ENCODE peak calls at places on chromosomes 4 and X, in four cellular contexts. V is upper lobe of left lung, S is K562, O is HepG2. U is an unnamed sample. For H3K27me3, the result is how much of the 10 kb centered on the place peaks cover.

GRCh38 chrX:56757327-56757726 is 28.3 kb downstream of the NBDY start:
- ATAC-seq in S (no peak), O (no peak), V (no peak), U (no peak)

GRCh38 chr4:7516773-7517144 is 82.0 kb upstream of the PSAPL1 start:
- ATAC-seq in O (no peak), V (no peak), S (no peak), U (no peak)

GRCh38 chr4:60033826-60034225 is 1166.3 kb upstream of the ADGRL3 start:
- ATAC-seq in S (no peak), V (no peak), O (no peak), U (no peak)

GRCh38 chrX:138859421-138859820 is 147.9 kb upstream of the FGF13 start:
- ATAC-seq in S (no peak), V (no peak), O (no peak), U (no peak)

GRCh38 chrX:112867570-112867969 is 26.9 kb upstream of the AMOT start:
- ATAC-seq in S (no peak), O (peak), V (no peak), U (no peak)

GRCh38 chrX:78199851-78200250 is 60.4 kb upstream of the TAF9B start:
- ATAC-seq in S (peak), V (no peak), O (peak), U (no peak)

GRCh38 chr4:6472387-6473263 is at the start of gene PPP2R2C:
- ATAC-seq in S (peak), O (peak), V (no peak), U (no peak)

GRCh38 chr4:70996014-70996353 is 2.5 kb downstream of the DCK start:
- ATAC-seq in S (peak), O (no peak), V (no peak), U (no peak)

GRCh38 chr4:579543-580175 is 3.6 kb upstream of the TMEM271 start:
- ATAC-seq in S (no peak), V (peak), O (peak), U (no peak)

GRCh38 chrX:130167040-130167439 is 1.4 kb upstream of the AIFM1 start:
- ATAC-seq in O (no peak), V (no peak), S (no peak), U (no peak)

GRCh38 chrX:50484662-50485061 is 14.0 kb upstream of the DGKK start:
- ATAC-seq in O (no peak), V (no peak), S (no peak), U (no peak)

GRCh38 chr4:38837849-38838248 is 18.8 kb downstream of the TLR6 start:
- ATAC-seq in S (no peak), V (no peak), O (no peak), U (no peak)

GRCh38 chrX:138858438-138858837 is 146.9 kb upstream of the FGF13 start:
- ATAC-seq in O (no peak), S (peak), V (no peak), U (no peak)

GRCh38 chrX:96311366-96311765 is 373.3 kb upstream of the DIAPH2 start:
- ATAC-seq in V (no peak), S (no peak), O (no peak), U (no peak)

GRCh38 chrX:15310117-15310516 is 5.3 kb downstream of the ASB11 start:
- ATAC-seq in S (no peak), V (peak), O (no peak), U (peak)

GRCh38 chr4:123488916-123489315 is 92.3 kb downstream of the SPRY1 start:
- ATAC-seq in S (peak), V (no peak), O (peak), U (peak)

GRCh38 chrX:68732906-68733493 is 85.5 kb downstream of the STARD8 start:
- ATAC-seq in V (peak), O (peak), S (peak), U (peak)

GRCh38 chr4:22679518-22679897 is 13.2 kb upstream of the GBA3 start:
- ATAC-seq in S (no peak), O (no peak), V (no peak), U (peak)

GRCh38 chr4:104752337-104752736 is 257.6 kb upstream of the CXXC4 start:
- ATAC-seq in V (no peak), S (no peak), O (no peak), U (no peak)

GRCh38 chrX:31353095-31353494 is 281.3 kb upstream of the FTHL17 start:
- ATAC-seq in O (no peak), V (no peak), S (no peak), U (no peak)

GRCh38 chr4:99300934-99301333 is 10.1 kb upstream of the ADH1A start:
- ATAC-seq in V (peak), O (no peak), S (no peak), U (peak)

GRCh38 chr4:15779336-15779735 is 1.2 kb downstream of the CD38 start:
- ATAC-seq in S (no peak), V (peak), O (peak), U (peak)

GRCh38 chr4:186723207-186724047 is at the start of gene FAT1:
- ATAC-seq in S (peak), O (peak), V (peak), U (peak)

GRCh38 chr4:184534511-184535391 is 60.4 kb upstream of the IRF2 start:
- ATAC-seq in O (no peak), S (no peak), V (no peak), U (no peak)

GRCh38 chr4:143921160-143921559 is 15.8 kb upstream of the GYPE start:
- ATAC-seq in O (no peak), S (no peak), V (no peak), U (no peak)

GRCh38 chrX:40262641-40263560 is 165.1 kb upstream of the BCOR start:
- ATAC-seq in S (no peak), O (no peak), V (peak), U (no peak)

GRCh38 chrX:150694738-150695410 is 1.7 kb downstream of the MTMR1 start:
- ATAC-seq in O (peak), S (peak), V (peak), U (no peak)

GRCh38 chr4:101791189-101791572 is 651 bp downstream of the BANK1 start:
- ATAC-seq in S (no peak), O (peak), V (no peak), U (no peak)

GRCh38 chr4:159046683-159047082 is 56.2 kb upstream of the RAPGEF2 start:
- ATAC-seq in V (no peak), O (peak), S (peak), U (no peak)

GRCh38 chr4:111854494-111855087 is 290.7 kb upstream of the FAM241A start:
- ATAC-seq in O (peak), V (no peak), S (peak), U (no peak)

GRCh38 chr4:7959066-7959465 is 19.4 kb upstream of the AFAP1 start:
- ATAC-seq in V (no peak), O (no peak), S (no peak), U (no peak)

GRCh38 chr4:38672247-38673071 is 8.5 kb downstream of the KLF3 start:
- ATAC-seq in V (no peak), O (peak), S (peak), U (peak)

GRCh38 chr4:10024303-10024702 is 3.0 kb upstream of the SLC2A9 start:
- ATAC-seq in V (no peak), O (no peak), S (no peak), U (peak)

GRCh38 chr4:123052007-123052406 is 129.6 kb upstream of the NUDT6 start:
- ATAC-seq in V (no peak), S (no peak), O (no peak), U (no peak)

GRCh38 chr4:127357765-127358164 is 275.0 kb upstream of the INTU start:
- ATAC-seq in S (no peak), O (no peak), V (no peak), U (no peak)

GRCh38 chr4:127352220-127352619 is 280.5 kb upstream of the INTU start:
- ATAC-seq in O (peak), V (no peak), S (peak), U (no peak)

DNA sequence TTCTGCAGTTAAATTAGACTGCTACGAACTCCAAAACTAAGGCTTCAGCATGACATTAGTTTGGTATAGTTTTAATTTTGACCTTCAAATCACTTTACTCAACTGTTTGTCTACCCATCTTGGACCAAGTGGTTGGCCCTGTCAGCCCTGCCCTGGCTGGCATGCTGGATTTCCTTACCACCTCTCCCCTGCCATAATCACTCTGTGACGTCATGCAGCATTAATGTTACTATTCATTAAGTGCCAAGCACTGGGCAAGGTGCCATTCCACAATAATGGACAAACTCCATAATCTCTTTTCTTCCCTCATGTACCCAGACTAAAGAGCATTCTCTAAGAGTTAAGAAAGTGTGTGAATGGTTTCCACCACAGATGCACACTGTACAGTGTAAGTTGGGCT is 277.0 kb upstream of the INTU start:
- ATAC-seq in O (no peak), V (no peak), S (no peak), U (no peak)
- H3K27me3 ChIP-seq in O (under half), V (under half), S (under half), U (under half)

GRCh38 chr4:188206783-188207182 is 67.5 kb downstream of the TRIML1 start:
- ATAC-seq in V (no peak), O (no peak), S (no peak), U (no peak)

GRCh38 chr4:188198980-188199792 is 59.9 kb downstream of the TRIML1 start:
- ATAC-seq in S (no peak), O (no peak), V (no peak), U (no peak)

GRCh38 chr4:188196134-188196735 is 57.0 kb downstream of the TRIML1 start:
- ATAC-seq in V (no peak), O (no peak), S (no peak), U (no peak)

GRCh38 chr4:188197566-188197965 is 58.3 kb downstream of the TRIML1 start:
- ATAC-seq in O (no peak), V (no peak), S (no peak), U (no peak)

DNA sequence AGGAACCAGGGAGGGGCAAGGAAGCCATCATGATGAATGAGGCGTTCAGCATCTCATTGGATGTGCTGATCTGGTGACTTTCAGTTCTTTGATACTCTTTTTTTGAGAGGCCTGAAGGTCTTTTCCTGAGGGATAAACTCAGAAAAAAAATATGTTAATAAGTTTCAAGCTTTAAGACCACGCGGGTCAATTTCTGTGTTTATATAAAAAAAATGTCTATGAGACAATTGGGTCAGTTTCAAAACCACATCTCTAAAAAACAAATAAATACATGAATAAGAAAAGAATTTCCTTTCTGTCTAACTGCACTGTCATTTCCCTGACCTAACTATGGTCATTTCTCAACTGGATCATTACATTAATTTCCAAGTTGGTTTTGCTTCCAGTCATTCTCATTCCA is 62.6 kb downstream of the TRIML1 start:
- ATAC-seq in O (no peak), S (no peak), V (no peak), U (no peak)
- TF ChIP-seq EP300 in O (no peak), S (no peak), V (no peak), U (no peak)

GRCh38 chr4:3046149-3046548 is 28.2 kb downstream of the HTT-AS start:
- ATAC-seq in S (no peak), O (no peak), V (no peak), U (no peak)

GRCh38 chr4:3046623-3047022 is 27.7 kb downstream of the HTT-AS start:
- ATAC-seq in V (no peak), S (no peak), O (no peak), U (no peak)

GRCh38 chr4:3044812-3045499 is 29.4 kb downstream of the HTT-AS start:
- ATAC-seq in S (no peak), O (no peak), V (no peak), U (no peak)

GRCh38 chr4:3045500-3045850 is 28.9 kb downstream of the HTT-AS start:
- ATAC-seq in S (peak), V (peak), O (no peak), U (peak)

DNA sequence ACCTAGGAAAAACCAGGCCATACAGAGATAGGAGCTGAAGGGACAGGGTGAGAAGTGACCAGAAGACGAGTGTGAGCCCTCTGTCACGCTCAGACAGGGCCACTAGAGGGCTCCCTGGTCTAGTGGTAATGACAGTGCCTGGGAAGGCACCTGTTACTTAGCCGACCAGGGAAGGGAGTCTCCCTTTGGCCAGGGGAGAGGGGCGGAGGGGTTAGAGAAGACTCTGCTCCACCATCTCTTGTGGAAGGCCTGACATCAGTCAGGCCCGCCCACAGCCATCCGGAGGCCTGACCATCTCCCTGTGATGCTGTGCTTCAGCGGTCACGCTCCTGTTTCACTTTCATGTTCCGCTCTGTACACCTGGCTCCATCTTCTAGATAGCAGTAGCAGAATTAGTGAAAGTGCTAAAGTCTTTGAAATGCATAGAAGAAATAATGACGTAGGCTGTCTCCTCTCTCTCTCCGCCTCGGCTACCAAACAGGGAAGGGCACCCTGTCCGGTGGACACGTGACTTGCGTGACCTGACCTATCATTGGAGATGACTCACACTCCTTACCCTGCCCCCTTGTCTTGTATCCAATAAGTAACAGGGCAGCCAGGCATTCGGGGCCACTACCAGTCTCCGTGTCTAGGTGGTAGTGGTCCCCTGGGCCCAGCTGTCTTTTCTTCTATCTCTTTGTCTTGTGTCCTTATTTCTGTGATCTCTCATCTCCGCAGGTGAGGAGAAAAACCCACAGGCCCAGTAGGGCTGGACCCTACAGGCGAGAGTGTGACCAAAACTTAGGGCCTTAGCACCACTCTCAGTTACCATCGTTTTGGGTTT is 26.7 kb downstream of the HTT-AS start:
- ATAC-seq in S (peak), V (peak), O (peak), U (peak)
- TF ChIP-seq POLR2AphosphoS5 in S (no peak), V (no peak), O (no peak), U (no peak)

GRCh38 chr4:166091914-166092510 is 219.0 kb downstream of the TLL1 start:
- ATAC-seq in O (peak), V (no peak), S (peak), U (no peak)
- H3K27me3 ChIP-seq in O (under half), V (under half), S (under half), U (under half)

DNA sequence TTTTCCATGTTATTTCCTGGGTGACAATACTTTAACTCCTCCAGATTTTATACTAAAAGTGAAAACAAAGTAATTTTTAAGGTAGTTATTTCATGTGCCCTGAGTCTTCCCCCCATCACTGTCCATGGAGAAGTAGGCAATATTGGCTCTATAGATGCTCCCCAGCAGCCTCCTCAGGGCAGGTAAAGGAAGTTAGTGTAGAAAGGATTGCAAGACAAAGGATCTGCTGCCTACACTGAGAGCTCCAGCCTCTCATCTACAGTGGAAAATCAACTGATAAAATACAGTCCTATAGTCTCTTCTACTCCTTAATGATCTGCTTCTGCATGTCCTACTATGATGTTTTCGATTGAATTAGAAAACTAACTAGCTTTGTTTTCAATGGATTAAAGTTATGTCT is 8.5 kb downstream of the POU3F4 start:
- ATAC-seq in V (no peak), S (no peak), O (no peak), U (no peak)
- TF ChIP-seq EP300 in V (no peak), S (no peak), O (no peak), U (no peak)

DNA sequence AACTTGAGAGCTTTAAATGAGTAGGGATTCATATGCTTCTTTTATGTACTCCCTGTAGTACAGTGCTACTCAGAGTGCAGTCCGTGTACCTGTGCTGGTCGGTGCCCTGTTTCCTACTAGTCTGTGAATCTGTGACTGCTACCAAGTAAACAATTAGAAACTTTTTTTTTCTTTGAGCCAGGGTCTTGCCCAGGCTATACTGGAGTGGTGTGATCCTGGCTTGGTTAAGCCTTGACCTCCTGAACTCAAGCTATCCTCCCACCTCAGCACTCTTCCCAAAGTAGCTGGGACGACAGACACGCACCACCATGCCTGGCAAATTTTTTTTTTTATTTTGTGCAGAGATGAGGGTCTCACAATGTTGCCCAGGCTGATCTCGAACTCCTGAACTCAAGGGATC is 6.4 kb upstream of the GPC3 start:
- ATAC-seq in O (peak), S (no peak), V (no peak), U (no peak)
- TF ChIP-seq POLR2AphosphoS5 in O (no peak), S (no peak), V (no peak), U (no peak)

GRCh38 chr4:54967289-54967688 is 158.1 kb downstream of the KDR start:
- ATAC-seq in O (no peak), V (no peak), S (no peak), U (peak)
- H3K27me3 ChIP-seq in O (under half), V (under half), S (under half), U (under half)

GRCh38 chrX:155767101-155767878 is 113.9 kb upstream of the VAMP7 start:
- ATAC-seq in V (peak), O (no peak), S (peak), U (peak)
- TF ChIP-seq EP300 in V (no peak), O (no peak), S (no peak), U (no peak)

GRCh38 chr4:172983014-172983413 is 185.6 kb upstream of the GALNT7 start:
- ATAC-seq in V (no peak), O (no peak), S (no peak), U (no peak)

GRCh38 chr4:172979332-172979731 is 189.3 kb upstream of the GALNT7 start:
- ATAC-seq in S (no peak), V (no peak), O (no peak), U (no peak)

GRCh38 chr4:172978848-172979247 is 189.8 kb upstream of the GALNT7 start:
- ATAC-seq in V (peak), S (no peak), O (no peak), U (no peak)

GRCh38 chr4:172980178-172980577 is 188.4 kb upstream of the GALNT7 start:
- ATAC-seq in O (no peak), S (no peak), V (no peak), U (no peak)

DNA sequence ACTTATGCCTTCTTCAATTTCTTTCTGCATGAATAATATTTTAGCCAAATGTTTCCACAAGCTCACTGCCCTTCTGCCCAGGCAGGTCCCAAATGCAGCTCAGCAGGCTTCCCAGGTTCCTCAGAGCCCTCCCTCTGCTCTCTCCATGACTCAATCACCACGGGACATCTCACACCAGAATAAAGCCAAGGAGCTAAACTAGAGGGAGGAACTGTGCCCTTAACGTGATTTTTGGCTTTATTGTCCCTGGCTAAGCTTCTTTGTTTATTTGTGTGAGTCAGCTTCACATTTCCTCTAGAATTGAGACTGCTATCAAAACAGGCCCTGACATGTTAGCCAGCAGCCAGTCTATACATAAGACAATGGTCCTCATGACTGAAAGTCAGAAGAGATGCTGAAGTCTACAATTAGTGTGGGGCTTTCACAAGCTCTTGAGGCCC is 186.4 kb upstream of the GALNT7 start:
- ATAC-seq in V (no peak), O (no peak), S (no peak), U (no peak)
- TF ChIP-seq POLR2AphosphoS5 in V (no peak), O (no peak), S (no peak), U (no peak)